ENCODE peak calls at places on chromosomes 6 and 20, in nine cellular contexts. Z is cardiac muscle cell; D is heart left ventricle; G is sigmoid colon; V is CD4-positive, CD25-positive, alpha-beta regulatory T cell; H is mesenchymal stem cell; N is upper lobe of left lung; F is ovary; T is mammary epithelial cell. I is an unnamed sample. For H3K36me3, the result is how much of the 10 kb centered on the place peaks cover.

GRCh38 chr6:81031429-81031828 is 721.1 kb downstream of the TENT5A start:
- DNase-seq in V (no peak), F (no peak), H (peak), D (no peak), T (no peak), Z (peak), N (no peak), G (no peak), I (no peak)

GRCh38 chr6:101399627-101399955 is 6.1 kb downstream of the GRIK2 start:
- DNase-seq in T (no peak), G (no peak), F (no peak), N (no peak), V (no peak), H (no peak), Z (no peak), D (no peak), I (no peak)

GRCh38 chr20:25178563-25179438 is 16.7 kb upstream of the ENTPD6 start:
- DNase-seq in V (peak), N (peak), D (no peak), G (peak), T (peak), H (peak), Z (peak), F (no peak), I (no peak)

GRCh38 chr6:85354761-85355618 is 94.9 kb upstream of the NT5E start:
- DNase-seq in H (peak), G (peak), Z (peak), T (peak), V (peak), D (peak), F (peak), N (peak), I (no peak)

GRCh38 chr20:50378170-50379000 is 131.8 kb upstream of the PTPN1 start:
- DNase-seq in T (no peak), Z (no peak), F (no peak), D (no peak), N (no peak), H (no peak), V (no peak), G (no peak), I (no peak)

GRCh38 chr6:79117752-79118151 is 39.7 kb upstream of the PHIP start:
- DNase-seq in G (no peak), N (no peak), Z (peak), V (no peak), F (no peak), H (peak), T (peak), D (no peak), I (no peak)

GRCh38 chr6:102619585-102619984 is 1226.1 kb downstream of the GRIK2 start:
- DNase-seq in G (no peak), T (peak), H (peak), D (no peak), V (no peak), N (no peak), F (no peak), Z (peak), I (no peak)

GRCh38 chr6:1792989-1793388 is 183.3 kb downstream of the FOXC1 start:
- DNase-seq in T (peak), Z (no peak), D (no peak), V (no peak), G (no peak), F (no peak), N (no peak), H (peak), I (no peak)

GRCh38 chr6:169725270-169726048 is 1.2 kb upstream of the PHF10 start:
- DNase-seq in N (peak), F (peak), V (peak), G (peak), T (no peak), H (peak), Z (peak), D (peak), I (no peak)

GRCh38 chr6:57278570-57278969 is 38.9 kb upstream of the PRIM2 start:
- DNase-seq in G (no peak), N (no peak), H (no peak), F (no peak), V (no peak), Z (no peak), D (no peak), T (no peak), I (no peak)
- H3K4me3 ChIP-seq in G (no peak), N (no peak), H (no peak), F (no peak), V (no peak), Z (no peak), D (no peak), T (no peak), I (no peak)

DNA sequence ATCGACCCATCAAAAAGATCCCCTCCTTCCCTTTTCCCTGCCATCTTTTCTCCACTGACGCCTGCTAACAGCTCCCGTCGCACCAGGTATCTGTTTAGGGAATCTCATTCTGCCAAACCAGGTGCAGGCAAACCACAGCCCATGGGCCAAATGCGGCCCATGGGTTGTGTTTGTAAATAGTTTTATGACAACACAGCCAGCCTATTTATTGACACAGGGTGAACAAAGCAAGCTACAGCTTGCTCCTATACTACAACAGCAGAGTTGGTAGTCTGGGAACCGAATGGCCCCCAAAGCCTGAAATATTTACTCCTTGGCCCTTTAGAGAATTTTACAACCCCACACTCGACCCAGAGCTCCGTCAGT is 16.4 kb downstream of the NFATC2 start:
- DNase-seq in T (no peak), D (no peak), Z (no peak), G (no peak), H (no peak), F (no peak), N (no peak), V (no peak), I (no peak)
- H3K27ac ChIP-seq in T (no peak), D (peak), Z (peak), G (no peak), H (no peak), F (no peak), N (peak), V (peak), I (no peak)

GRCh38 chr20:32431457-32431856 is 73.3 kb downstream of the ASXL1 start:
- DNase-seq in G (no peak), F (no peak), N (no peak), D (no peak), Z (no peak), V (no peak), T (no peak), H (no peak), I (no peak)

GRCh38 chr20:32429745-32430360 is 71.7 kb downstream of the ASXL1 start:
- DNase-seq in G (no peak), D (no peak), Z (no peak), T (no peak), F (no peak), N (no peak), V (no peak), H (no peak), I (no peak)

GRCh38 chr20:32432277-32432676 is 74.1 kb downstream of the ASXL1 start:
- DNase-seq in D (no peak), H (no peak), F (no peak), N (no peak), V (no peak), G (no peak), Z (no peak), T (no peak), I (no peak)

GRCh38 chr20:32427996-32428395 is 69.9 kb downstream of the ASXL1 start:
- DNase-seq in D (no peak), T (no peak), F (no peak), H (no peak), V (no peak), Z (no peak), N (no peak), G (no peak), I (no peak)

GRCh38 chr20:32429343-32429742 is 71.2 kb downstream of the ASXL1 start:
- DNase-seq in D (no peak), G (no peak), Z (no peak), T (no peak), H (no peak), F (no peak), N (no peak), V (no peak), I (no peak)
- H3K36me3 ChIP-seq in D (half or more), G (half or more), Z (under half), T (under half), H (half or more), F (under half), N (half or more), V (half or more), I (under half)

GRCh38 chr20:32510601-32511357 is 74.4 kb downstream of the NOL4L start:
- DNase-seq in D (no peak), V (no peak), F (no peak), N (no peak), H (no peak), Z (no peak), G (no peak), T (peak), I (no peak)
- H3K4me3 ChIP-seq in D (no peak), V (peak), F (no peak), N (no peak), H (no peak), Z (no peak), G (no peak), T (no peak), I (no peak)

I was measured in iPS DF 6.9.